ENCODE peak calls at places on chromosomes 3 and 15, in eight cellular contexts. I is IMR-90, X is pancreas, Q is cardiac muscle cell, W is psoas muscle, E is ovary, A is mucosa of descending colon, Y is kidney. P is an unnamed sample.

GRCh38 chr3:115615001-115615447 is 8.3 kb upstream of the GAP43 start:
- DNase-seq in I (peak; percentile 11), X (no peak), Q (peak; percentile 12), W (no peak), E (no peak), A (no peak), Y (no peak), P (no peak)

GRCh38 chr3:170055209-170055608 is 17.4 kb downstream of the GPR160 start:
- DNase-seq in I (peak; percentile 51), X (no peak), Q (no peak), W (no peak), E (no peak), A (no peak), Y (no peak), P (no peak)

GRCh38 chr3:12288466-12289129 is at the start of gene PPARG:
- DNase-seq in I (no peak), X (peak; percentile 26), Q (peak; percentile 65), W (peak; percentile 57), E (peak; percentile 71), A (peak; percentile 82), Y (peak; percentile 80), P (peak; percentile 22)

GRCh38 chr3:100578646-100579045 is 30.8 kb upstream of the ADGRG7 start:
- DNase-seq in I (no peak), X (no peak), Q (no peak), W (no peak), E (no peak), A (no peak), Y (no peak), P (no peak)

GRCh38 chr3:36969540-36970432 is 23.1 kb downstream of the EPM2AIP1 start:
- DNase-seq in I (peak; percentile 93), X (no peak), Q (peak; percentile 46), W (no peak), E (no peak), A (no peak), Y (no peak), P (peak; percentile 82)

GRCh38 chr3:111936191-111936841 is 42.5 kb upstream of the ABHD10 start:
- DNase-seq in I (peak; percentile 84), X (no peak), Q (peak; percentile 59), W (no peak), E (no peak), A (no peak), Y (no peak), P (no peak)

GRCh38 chr3:152193673-152194267 is 75.0 kb upstream of the MBNL1 start:
- DNase-seq in I (no peak), X (no peak), Q (no peak), W (peak; percentile 19), E (no peak), A (peak; percentile 28), Y (no peak), P (no peak)

GRCh38 chr15:26475554-26475953 is 297.3 kb downstream of the GABRB3 start:
- DNase-seq in I (no peak), X (no peak), Q (no peak), W (no peak), E (no peak), A (no peak), Y (no peak), P (no peak)

GRCh38 chr3:127589600-127590281 is 792 bp downstream of the TPRA1 start:
- DNase-seq in I (no peak), X (peak; percentile 64), Q (no peak), W (peak; percentile 76), E (peak; percentile 61), A (peak; percentile 30), Y (peak; percentile 86), P (no peak)

GRCh38 chr3:58099850-58100249 is 91.6 kb downstream of the FLNB start:
- DNase-seq in I (no peak), X (no peak), Q (no peak), W (no peak), E (no peak), A (no peak), Y (no peak), P (no peak)

GRCh38 chr3:141878812-141879211 is 2.4 kb downstream of the ATP1B3 start:
- DNase-seq in I (peak; percentile 60), X (no peak), Q (peak; percentile 68), W (no peak), E (no peak), A (peak; percentile 52), Y (no peak), P (peak; percentile 24)

GRCh38 chr15:32867313-32867626 is 149.5 kb downstream of the GREM1 start:
- DNase-seq in I (peak; percentile 96), X (no peak), Q (peak; percentile 82), W (no peak), E (no peak), A (no peak), Y (no peak), P (no peak)

GRCh38 chr15:87747106-87747505 is 509.4 kb downstream of the NTRK3 start:
- DNase-seq in I (no peak), X (no peak), Q (no peak), W (no peak), E (no peak), A (no peak), Y (no peak), P (no peak)

GRCh38 chr15:79007066-79007465 is 62.2 kb upstream of the CTSH start:
- DNase-seq in I (peak; percentile 50), X (peak; percentile 58), Q (peak; percentile 71), W (peak; percentile 53), E (no peak), A (peak; percentile 70), Y (peak; percentile 36), P (peak; percentile 60)

GRCh38 chr3:71498053-71498452 is 85.5 kb downstream of the FOXP1 start:
- DNase-seq in I (no peak), X (no peak), Q (no peak), W (no peak), E (no peak), A (no peak), Y (no peak), P (no peak)

GRCh38 chr3:90092994-90093393 is 985.6 kb downstream of the EPHA3 start:
- DNase-seq in I (peak; percentile 5), X (no peak), Q (peak; percentile 50), W (no peak), E (no peak), A (peak; percentile 3), Y (no peak), P (no peak)

GRCh38 chr3:146539315-146539714 is 5.1 kb downstream of the PLSCR1 start:
- DNase-seq in I (no peak), X (no peak), Q (no peak), W (no peak), E (no peak), A (no peak), Y (no peak), P (no peak)

GRCh38 chr3:190055773-190056172 is 64.9 kb downstream of the P3H2 start:
- DNase-seq in I (no peak), X (no peak), Q (no peak), W (no peak), E (no peak), A (no peak), Y (no peak), P (no peak)

GRCh38 chr3:141415959-141416358 is 47.7 kb downstream of the ZBTB38 start:
- DNase-seq in I (no peak), X (no peak), Q (no peak), W (no peak), E (no peak), A (no peak), Y (no peak), P (no peak)

GRCh38 chr3:16875876-16876575 is 8.7 kb upstream of the PLCL2 start:
- DNase-seq in I (no peak), X (no peak), Q (no peak), W (no peak), E (no peak), A (no peak), Y (no peak), P (no peak)

GRCh38 chr3:182795383-182795782 is 2.1 kb downstream of the ATP11B start:
- DNase-seq in I (no peak), X (no peak), Q (peak; percentile 10), W (no peak), E (no peak), A (peak; percentile 69), Y (no peak), P (no peak)

GRCh38 chr3:197082871-197083270 is 53.3 kb upstream of the MELTF start:
- DNase-seq in I (peak; percentile 63), X (no peak), Q (peak; percentile 33), W (no peak), E (no peak), A (no peak), Y (no peak), P (no peak)

GRCh38 chr3:94101860-94102259 is 39.0 kb downstream of the NSUN3 start:
- DNase-seq in I (peak; percentile 15), X (no peak), Q (peak; percentile 22), W (no peak), E (no peak), A (no peak), Y (no peak), P (no peak)

GRCh38 chr3:41853495-41853894 is 108.4 kb downstream of the ULK4 start:
- DNase-seq in I (peak; percentile 12), X (no peak), Q (peak; percentile 53), W (no peak), E (no peak), A (no peak), Y (no peak), P (no peak)

GRCh38 chr3:168040624-168041208 is 55.0 kb downstream of the GOLIM4 start:
- DNase-seq in I (peak; percentile 74), X (no peak), Q (peak; percentile 90), W (no peak), E (no peak), A (no peak), Y (no peak), P (peak; percentile 27)

GRCh38 chr3:71509024-71509423 is 74.5 kb downstream of the FOXP1 start:
- DNase-seq in I (peak; percentile 41), X (no peak), Q (no peak), W (no peak), E (no peak), A (no peak), Y (no peak), P (no peak)

GRCh38 chr3:179286331-179286730 is 35.4 kb upstream of the KCNMB3 start:
- DNase-seq in I (no peak), X (no peak), Q (no peak), W (no peak), E (no peak), A (no peak), Y (no peak), P (no peak)

GRCh38 chr15:74428970-74429783 is 4.6 kb downstream of the SEMA7A start:
- DNase-seq in I (no peak), X (no peak), Q (no peak), W (no peak), E (no peak), A (peak; percentile 14), Y (no peak), P (no peak)
- TF ChIP-seq CTCF in I (no peak), X (no peak), Q (no peak), W (no peak), E (no peak), A (no peak), Y (no peak), P (no peak)

GRCh38 chr3:102018544-102018943 is 169.2 kb downstream of the NFKBIZ start:
- DNase-seq in I (no peak), X (no peak), Q (no peak), W (no peak), E (no peak), A (no peak), Y (no peak), P (no peak)
- H3K4me1 ChIP-seq in I (no peaks in the 10 kb centered on the region), X (no peaks in the 10 kb centered on the region), Q (no peaks in the 10 kb centered on the region), W (no peaks in the 10 kb centered on the region), E (no peaks in the 10 kb centered on the region), A (no peaks in the 10 kb centered on the region), Y (no peaks in the 10 kb centered on the region), P (no peaks in the 10 kb centered on the region)

GRCh38 chr3:194104041-194104751 is 31.8 kb upstream of the HES1 start:
- DNase-seq in I (no peak), X (no peak), Q (no peak), W (no peak), E (no peak), A (no peak), Y (no peak), P (peak; percentile 64)
- H3K4me3 ChIP-seq in I (no peak overlapping the region), X (no peak overlapping the region), Q (no peak overlapping the region), W (no peak overlapping the region), E (no peak overlapping the region), A (no peak overlapping the region), Y (no peak overlapping the region), P (peak overlapping the region; percentile 6)

GRCh38 chr15:57751177-57751800 is 44.8 kb downstream of the POLR2M start:
- DNase-seq in I (peak; percentile 40), X (no peak), Q (peak; percentile 69), W (no peak), E (no peak), A (peak; percentile 26), Y (no peak), P (peak; percentile 23)
- TF ChIP-seq CTCF in I (peak; percentile 51), X (no peak), Q (peak; percentile 82), W (peak; percentile 35), E (peak; percentile 36), A (no peak), Y (peak; percentile 57), P (peak; percentile 82)

P was measured in BE2C.